ENCODE peak calls at places on chromosomes 3 and 15, in nine cellular contexts. C, B, Z, G, F, R, V, H and U are unnamed samples.

GRCh38 chr3:183513046-183513706 is 42.3 kb downstream of the KLHL6 start:
- DNase-seq in F (no peak), H (no peak), R (peak), G (no peak), V (no peak), B (no peak), C (peak), Z (no peak), U (no peak)

GRCh38 chr3:50290116-50290745 is 2.0 kb downstream of the IFRD2 start:
- DNase-seq in B (no peak), R (peak), C (no peak), Z (no peak), G (no peak), F (peak), H (no peak), V (no peak), U (no peak)

GRCh38 chr3:58137306-58137705 is 73.5 kb downstream of the DNASE1L3 start:
- DNase-seq in F (no peak), H (no peak), C (no peak), V (no peak), B (no peak), Z (no peak), G (no peak), R (no peak), U (no peak)

GRCh38 chr3:43349759-43350158 is 63.4 kb downstream of the SNRK start:
- DNase-seq in B (no peak), F (no peak), R (no peak), Z (no peak), G (no peak), V (no peak), H (no peak), C (no peak), U (no peak)

GRCh38 chr15:74228723-74229081 is 7.4 kb upstream of the CCDC33 start:
- DNase-seq in F (no peak), Z (no peak), H (no peak), B (no peak), V (no peak), R (no peak), G (no peak), C (no peak), U (peak)

GRCh38 chr3:185187391-185187790 is 34.5 kb upstream of the C3orf70 start:
- DNase-seq in F (no peak), C (no peak), V (no peak), H (no peak), G (no peak), R (no peak), Z (no peak), B (no peak), U (no peak)

GRCh38 chr15:31328425-31328998 is 1.9 kb downstream of the KLF13 start:
- DNase-seq in Z (no peak), B (no peak), R (peak), F (no peak), G (no peak), V (no peak), H (peak), C (peak), U (no peak)

GRCh38 chr15:55106155-55106554 is 90.6 kb downstream of the RSL24D1 start:
- DNase-seq in Z (no peak), H (no peak), V (no peak), G (no peak), C (no peak), F (no peak), R (no peak), B (no peak), U (no peak)

GRCh38 chr3:186452517-186452916 is 90.5 kb upstream of the DGKG start:
- DNase-seq in V (no peak), C (no peak), H (no peak), Z (peak), G (no peak), R (no peak), F (peak), B (no peak), U (no peak)